ENCODE peak calls at places on chromosome 13, in eight cellular contexts. E, G, T, N, A, S, L and Z are unnamed samples.

GRCh38 chr13:24074687-24075086 is 85.8 kb upstream of the SPATA13 start:
- DNase-seq in E (no peak), G (no peak), T (peak), N (no peak), A (peak), S (no peak), L (no peak), Z (no peak)

GRCh38 chr13:114226088-114226487 is 8.6 kb upstream of the CDC16 start:
- DNase-seq in E (no peak), G (no peak), T (no peak), N (no peak), A (no peak), S (no peak), L (no peak), Z (no peak)

GRCh38 chr13:47794963-47795362 is 206.1 kb downstream of the SUCLA2 start:
- DNase-seq in E (no peak), G (peak), T (no peak), N (peak), A (peak), S (peak), L (no peak), Z (no peak)

GRCh38 chr13:102774596-102775375 is 1.2 kb upstream of the TEX30 start:
- DNase-seq in E (no peak), G (no peak), T (no peak), N (no peak), A (peak), S (no peak), L (peak), Z (no peak)

GRCh38 chr13:40589285-40590109 is 76.9 kb downstream of the FOXO1 start:
- DNase-seq in E (no peak), G (peak), T (no peak), N (no peak), A (peak), S (peak), L (peak), Z (no peak)

GRCh38 chr13:99227909-99228688 is 27.4 kb downstream of the UBAC2 start:
- DNase-seq in E (no peak), G (no peak), T (no peak), N (no peak), A (peak), S (peak), L (no peak), Z (no peak)

GRCh38 chr13:98921015-98921414 is 56.8 kb downstream of the DOCK9 start:
- DNase-seq in E (no peak), G (no peak), T (no peak), N (no peak), A (no peak), S (no peak), L (no peak), Z (no peak)

GRCh38 chr13:22092791-22093545 is 422.1 kb downstream of the FGF9 start:
- DNase-seq in E (no peak), G (no peak), T (no peak), N (no peak), A (no peak), S (no peak), L (no peak), Z (no peak)

GRCh38 chr13:48000559-48001126 is 430 bp downstream of the SUCLA2 start:
- DNase-seq in E (peak), G (no peak), T (peak), N (peak), A (peak), S (peak), L (peak), Z (peak)

GRCh38 chr13:109782823-109783411 is 3.5 kb downstream of the IRS2 start:
- DNase-seq in E (peak), G (no peak), T (no peak), N (no peak), A (no peak), S (no peak), L (no peak), Z (no peak)

GRCh38 chr13:95643471-95643813 is 1.1 kb downstream of the DZIP1 start:
- DNase-seq in E (no peak), G (peak), T (no peak), N (no peak), A (no peak), S (no peak), L (peak), Z (no peak)

GRCh38 chr13:26025771-26026170 is 26.0 kb downstream of the SHISA2 start:
- DNase-seq in E (no peak), G (no peak), T (no peak), N (no peak), A (no peak), S (no peak), L (no peak), Z (no peak)

GRCh38 chr13:93320942-93321341 is 94.3 kb downstream of the GPC6 start:
- DNase-seq in E (no peak), G (peak), T (no peak), N (no peak), A (no peak), S (no peak), L (no peak), Z (no peak)

GRCh38 chr13:95496485-95496884 is 56.0 kb upstream of the CLDN10 start:
- DNase-seq in E (no peak), G (no peak), T (no peak), N (no peak), A (no peak), S (no peak), L (no peak), Z (no peak)

GRCh38 chr13:63481334-63481733 is 2065.7 kb upstream of the PCDH20 start:
- DNase-seq in E (no peak), G (peak), T (no peak), N (no peak), A (no peak), S (no peak), L (no peak), Z (no peak)

GRCh38 chr13:37878921-37879320 is 9.3 kb upstream of the TRPC4 start:
- DNase-seq in E (no peak), G (no peak), T (no peak), N (no peak), A (no peak), S (no peak), L (no peak), Z (no peak)

GRCh38 chr13:79990048-79990447 is 350.9 kb downstream of the SPRY2 start:
- DNase-seq in E (no peak), G (no peak), T (no peak), N (no peak), A (no peak), S (no peak), L (no peak), Z (no peak)

GRCh38 chr13:32733685-32734084 is 147.4 kb downstream of the PDS5B start:
- DNase-seq in E (no peak), G (no peak), T (no peak), N (no peak), A (no peak), S (no peak), L (no peak), Z (no peak)

GRCh38 chr13:94329277-94329676 is 150.2 kb downstream of the DCT start:
- DNase-seq in E (no peak), G (peak), T (no peak), N (no peak), A (no peak), S (no peak), L (no peak), Z (no peak)

GRCh38 chr13:104011505-104012270 is 945.5 kb upstream of the SLC10A2 start:
- DNase-seq in E (peak), G (peak), T (peak), N (no peak), A (no peak), S (no peak), L (peak), Z (no peak)

GRCh38 chr13:23618341-23618740 is 48.1 kb downstream of the TNFRSF19 start:
- DNase-seq in E (no peak), G (peak), T (no peak), N (peak), A (no peak), S (no peak), L (no peak), Z (no peak)

GRCh38 chr13:112725346-112726017 is 35.6 kb downstream of the ATP11A start:
- DNase-seq in E (no peak), G (no peak), T (no peak), N (no peak), A (peak), S (no peak), L (no peak), Z (no peak)

GRCh38 chr13:110138009-110138699 is 168.8 kb downstream of the COL4A1 start:
- DNase-seq in E (peak), G (peak), T (peak), N (peak), A (peak), S (peak), L (peak), Z (peak)

GRCh38 chr13:46180393-46180792 is 1.6 kb downstream of the LCP1 start:
- DNase-seq in E (no peak), G (no peak), T (no peak), N (no peak), A (no peak), S (peak), L (no peak), Z (no peak)
- H3K27ac ChIP-seq in E (no peak), G (no peak), T (peak), N (no peak), A (peak), S (peak), L (no peak), Z (no peak)

GRCh38 chr13:28136916-28137315 is 1.4 kb upstream of the PAN3 start:
- DNase-seq in E (no peak), G (no peak), T (no peak), N (no peak), A (peak), S (peak), L (no peak), Z (no peak)
- H3K4me3 ChIP-seq in E (peak), G (peak), T (peak), N (peak), A (peak), S (peak), L (peak), Z (peak)

GRCh38 chr13:42977219-42977659 is 14.8 kb downstream of the EPSTI1 start:
- DNase-seq in E (no peak), G (no peak), T (no peak), N (no peak), A (no peak), S (peak), L (no peak), Z (no peak)

GRCh38 chr13:42984691-42985090 is 7.3 kb downstream of the EPSTI1 start:
- DNase-seq in E (no peak), G (no peak), T (no peak), N (no peak), A (no peak), S (no peak), L (no peak), Z (no peak)

GRCh38 chr13:42981853-42982252 is 10.2 kb downstream of the EPSTI1 start:
- DNase-seq in E (no peak), G (no peak), T (no peak), N (no peak), A (no peak), S (no peak), L (no peak), Z (no peak)

GRCh38 chr13:42985312-42986175 is 6.5 kb downstream of the EPSTI1 start:
- DNase-seq in E (peak), G (peak), T (peak), N (no peak), A (no peak), S (no peak), L (no peak), Z (no peak)

DNA sequence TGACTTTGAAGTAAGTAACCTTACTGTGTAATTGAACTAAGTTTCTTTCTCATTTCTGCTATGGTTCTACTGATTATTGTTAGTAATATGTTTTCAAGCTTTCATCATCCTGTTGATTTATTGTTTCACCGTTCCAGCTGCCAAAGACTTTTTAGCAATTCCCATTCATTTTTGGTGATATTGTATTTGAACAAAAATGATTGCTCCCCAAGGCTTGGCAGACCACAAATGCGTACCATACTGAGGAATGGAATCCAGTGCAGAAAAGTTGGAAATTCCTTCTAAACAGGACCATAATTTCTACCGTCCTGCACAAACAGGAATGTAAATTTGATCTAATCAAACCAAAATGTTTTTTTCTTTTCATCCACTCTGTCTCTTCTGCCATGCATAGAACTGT is 10.7 kb downstream of the EPSTI1 start:
- DNase-seq in E (no peak), G (peak), T (no peak), N (no peak), A (no peak), S (no peak), L (no peak), Z (no peak)
- H3K27ac ChIP-seq in E (no peak), G (no peak), T (no peak), N (no peak), A (no peak), S (peak), L (no peak), Z (no peak)

DNA sequence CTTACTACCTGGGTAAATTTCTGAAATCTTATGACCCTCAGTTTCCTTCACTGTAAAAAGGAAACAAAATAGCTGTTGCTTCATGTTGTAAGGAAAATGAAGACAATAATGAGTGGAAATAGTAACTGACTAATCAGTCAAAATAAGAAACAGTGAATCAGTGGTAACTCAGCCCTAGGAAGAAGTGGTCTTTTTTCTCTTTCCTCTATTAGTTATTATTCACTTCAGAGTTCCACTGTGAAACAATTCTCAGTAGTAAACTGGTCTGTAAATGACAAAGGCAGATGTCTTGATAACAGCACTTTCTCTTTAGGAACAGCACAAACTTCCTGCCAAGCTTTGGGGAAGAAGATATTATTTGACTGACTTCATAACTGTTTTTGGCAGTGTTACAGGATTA is 600.5 kb upstream of the KLHL1 start:
- DNase-seq in E (no peak), G (no peak), T (no peak), N (no peak), A (no peak), S (no peak), L (no peak), Z (no peak)
- H3K4me3 ChIP-seq in E (no peak), G (no peak), T (no peak), N (no peak), A (no peak), S (no peak), L (no peak), Z (no peak)